ENCODE peak calls at places on chromosomes 1 and 21, in seven cellular contexts. N is HFFc6, B is upper lobe of right lung, Z is pancreas, R is left lung, L is tibial artery, H is nephron progenitor cell. E is an unnamed sample.

GRCh38 chr1:6523566-6523965 is 30.7 kb downstream of the NOL9 start:
- DNase-seq in N (no peak), B (no peak), Z (no peak), R (no peak), L (no peak), H (peak; percentile 32), E (no peak)

GRCh38 chr1:222167896-222168295 is 380.0 kb downstream of the HHIPL2 start:
- DNase-seq in N (no peak), B (no peak), Z (no peak), R (no peak), L (no peak), H (no peak), E (no peak)

GRCh38 chr21:22456241-22456640 is 1458.0 kb downstream of the NCAM2 start:
- DNase-seq in N (no peak), B (no peak), Z (no peak), R (no peak), L (no peak), H (no peak), E (no peak)

GRCh38 chr1:159214149-159214760 is 9.6 kb downstream of the ACKR1 start:
- DNase-seq in N (peak; percentile 29), B (no peak), Z (no peak), R (no peak), L (no peak), H (peak; percentile 57), E (peak; percentile 63)

GRCh38 chr1:223714849-223715709 is 2.7 kb downstream of the CAPN2 start:
- DNase-seq in N (peak; percentile 87), B (no peak), Z (no peak), R (no peak), L (peak; percentile 42), H (no peak), E (no peak)

GRCh38 chr1:26493905-26494304 is 21.7 kb downstream of the HMGN2 start:
- DNase-seq in N (no peak), B (no peak), Z (no peak), R (no peak), L (no peak), H (no peak), E (no peak)

GRCh38 chr1:51622455-51622913 is 5.6 kb downstream of the OSBPL9 start:
- DNase-seq in N (peak; percentile 69), B (no peak), Z (peak; percentile 33), R (no peak), L (peak; percentile 78), H (no peak), E (no peak)

GRCh38 chr1:58895559-58896135 is 111.8 kb upstream of the JUN start:
- DNase-seq in N (peak; percentile 28), B (no peak), Z (no peak), R (peak; percentile 78), L (no peak), H (no peak), E (no peak)

GRCh38 chr1:25697426-25698220 is 81.0 kb downstream of the MAN1C1 start:
- DNase-seq in N (no peak), B (no peak), Z (no peak), R (no peak), L (no peak), H (no peak), E (no peak)

GRCh38 chr1:5901150-5901549 is 91.1 kb downstream of the NPHP4 start:
- DNase-seq in N (no peak), B (no peak), Z (no peak), R (no peak), L (no peak), H (no peak), E (no peak)

GRCh38 chr1:72620453-72620852 is 338.1 kb upstream of the NEGR1 start:
- DNase-seq in N (no peak), B (no peak), Z (no peak), R (no peak), L (no peak), H (no peak), E (no peak)

GRCh38 chr21:43343095-43343991 is 83.6 kb downstream of the SIK1 start:
- DNase-seq in N (no peak), B (peak; percentile 94), Z (peak; percentile 91), R (peak; percentile 91), L (no peak), H (no peak), E (no peak)

GRCh38 chr1:209860293-209860881 is 32.6 kb downstream of the UTP25 start:
- DNase-seq in N (peak; percentile 74), B (peak; percentile 82), Z (peak; percentile 81), R (peak; percentile 84), L (peak; percentile 70), H (peak; percentile 80), E (peak; percentile 89)

GRCh38 chr1:209704584-209704983 is at the start of gene HSD11B1:
- DNase-seq in N (peak; percentile 32), B (peak; percentile 64), Z (peak; percentile 28), R (no peak), L (peak; percentile 84), H (no peak), E (no peak)

GRCh38 chr1:181608951-181609350 is 125.6 kb downstream of the CACNA1E start:
- DNase-seq in N (no peak), B (no peak), Z (no peak), R (no peak), L (no peak), H (no peak), E (no peak)

GRCh38 chr1:228178737-228179720 is 13.4 kb downstream of the IBA57 start:
- DNase-seq in N (no peak), B (peak; percentile 66), Z (no peak), R (no peak), L (no peak), H (no peak), E (no peak)

GRCh38 chr1:184605941-184606340 is 148.7 kb downstream of the EDEM3 start:
- DNase-seq in N (no peak), B (no peak), Z (no peak), R (no peak), L (no peak), H (no peak), E (no peak)

GRCh38 chr1:8435569-8436071 is 117.7 kb downstream of the SLC45A1 start:
- DNase-seq in N (no peak), B (no peak), Z (no peak), R (no peak), L (no peak), H (no peak), E (no peak)

GRCh38 chr1:8437286-8437685 is 119.4 kb downstream of the SLC45A1 start:
- DNase-seq in N (no peak), B (no peak), Z (no peak), R (no peak), L (no peak), H (no peak), E (no peak)

GRCh38 chr1:8438449-8438848 is 120.5 kb downstream of the SLC45A1 start:
- DNase-seq in N (no peak), B (no peak), Z (no peak), R (no peak), L (no peak), H (no peak), E (no peak)

GRCh38 chr1:8441466-8441865 is 123.6 kb downstream of the SLC45A1 start:
- DNase-seq in N (no peak), B (no peak), Z (no peak), R (no peak), L (no peak), H (no peak), E (no peak)

DNA sequence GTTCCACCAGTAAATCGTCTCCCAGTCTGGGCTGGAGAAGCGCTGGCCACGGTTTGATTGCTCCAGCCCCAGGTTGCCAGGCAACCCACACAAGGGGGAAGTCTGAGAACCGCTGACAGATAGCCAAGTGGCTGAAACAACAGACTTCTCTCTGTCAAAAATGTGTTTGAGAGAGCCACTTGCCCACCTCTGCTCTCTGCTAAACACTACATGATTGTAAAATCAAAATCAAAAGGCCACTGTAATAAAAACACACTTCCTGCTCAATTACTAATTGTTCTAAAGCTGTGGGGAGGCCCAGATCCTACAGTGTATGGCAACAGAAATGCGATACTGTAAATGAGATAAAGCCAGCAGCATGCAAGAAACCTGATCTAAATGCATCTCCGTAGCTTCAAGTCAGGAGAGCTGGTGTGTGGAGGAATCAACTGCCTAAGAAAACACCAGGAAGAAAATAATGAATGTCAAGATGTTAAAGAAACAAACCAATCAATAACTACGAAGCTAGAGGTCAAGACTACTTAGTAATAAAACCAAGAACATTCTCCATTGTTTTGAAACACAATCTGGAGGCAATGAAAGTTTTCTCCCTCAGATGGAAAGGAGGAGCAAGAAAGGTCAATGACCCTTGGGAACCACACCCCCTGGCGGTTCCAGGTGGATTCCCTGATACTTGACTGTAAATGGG is 121.2 kb downstream of the SLC45A1 start:
- DNase-seq in N (peak; percentile 64), B (peak; percentile 86), Z (peak; percentile 65), R (peak; percentile 94), L (peak; percentile 87), H (peak; percentile 72), E (peak; percentile 74)
- TF ChIP-seq CTCF in N (peak; percentile 51), B (no peak), Z (no peak), R (no peak), L (no peak), H (peak; percentile 37), E (peak; percentile 31)

GRCh38 chr1:33005117-33005811 is 31.4 kb downstream of the AK2 start:
- DNase-seq in N (no peak), B (no peak), Z (no peak), R (no peak), L (no peak), H (no peak), E (no peak)

GRCh38 chr1:33009561-33009960 is 27.1 kb downstream of the AK2 start:
- DNase-seq in N (no peak), B (no peak), Z (no peak), R (no peak), L (no peak), H (no peak), E (no peak)

GRCh38 chr1:33008051-33008914 is 28.4 kb downstream of the AK2 start:
- DNase-seq in N (no peak), B (no peak), Z (no peak), R (no peak), L (no peak), H (no peak), E (no peak)

GRCh38 chr1:33005812-33006465 is 30.7 kb downstream of the AK2 start:
- DNase-seq in N (no peak), B (no peak), Z (no peak), R (no peak), L (no peak), H (no peak), E (no peak)

GRCh38 chr1:33007190-33008050 is 29.3 kb downstream of the AK2 start:
- DNase-seq in N (peak; percentile 90), B (no peak), Z (no peak), R (no peak), L (peak; percentile 67), H (no peak), E (peak; percentile 25)
- TF ChIP-seq CTCF in N (peak; percentile 85), B (peak; percentile 45), Z (no peak), R (peak; percentile 12), L (peak; percentile 47), H (no peak), E (peak; percentile 30)

GRCh38 chr1:8663090-8663802 is 154.2 kb downstream of the RERE start:
- DNase-seq in N (no peak), B (no peak), Z (no peak), R (no peak), L (no peak), H (no peak), E (no peak)
- TF ChIP-seq CTCF in N (no peak), B (no peak), Z (no peak), R (no peak), L (no peak), H (no peak), E (no peak)

DNA sequence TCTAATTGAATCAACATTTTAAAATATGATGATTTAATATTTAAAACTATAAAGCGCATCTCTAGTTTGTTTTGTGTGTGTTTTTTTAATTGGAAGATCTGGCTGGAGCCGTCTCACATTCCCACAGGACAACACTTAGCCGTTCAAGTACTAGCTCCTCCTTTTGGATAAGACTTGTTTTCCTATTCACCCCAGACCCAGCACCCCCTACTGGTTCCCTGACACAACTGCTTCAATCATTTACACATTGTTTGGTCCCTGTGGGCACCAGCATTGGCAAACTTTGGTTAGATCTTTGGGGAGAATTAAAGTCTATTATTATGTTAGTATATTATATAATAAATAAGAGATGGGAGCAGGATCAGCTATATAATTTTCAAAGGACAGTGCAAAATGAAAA is 34.5 kb downstream of the TYW3 start:
- DNase-seq in N (peak; percentile 19), B (no peak), Z (no peak), R (no peak), L (no peak), H (peak; percentile 4), E (no peak)
- TF ChIP-seq CTCF in N (peak; percentile 71), B (no peak), Z (no peak), R (no peak), L (no peak), H (peak; percentile 37), E (peak; percentile 41)

E was measured in glutamatergic neuron.